ENCODE peak calls at places on chromosomes 7 and 10, in ten cellular contexts. One of them, this sample, is unnamed.

GRCh38 chr7:129043012-129043411 is 11.9 kb downstream of the TNPO3 start:
- DNase-seq in body of pancreas: no peak
- DNase-seq in NB4: no peak
- DNase-seq in coronary artery: no peak
- DNase-seq in cardiac muscle cell: no peak
- DNase-seq in upper lobe of right lung: no peak
- DNase-seq in mammary epithelial cell: no peak
- DNase-seq in heart right ventricle: no peak
- DNase-seq in ovary: no peak
- DNase-seq in adrenal gland: no peak
- DNase-seq in this sample: no peak

GRCh38 chr7:97819161-97819560 is 53.0 kb downstream of the ASNS start:
- DNase-seq in body of pancreas: no peak
- DNase-seq in NB4: peak; percentile 24
- DNase-seq in coronary artery: no peak
- DNase-seq in cardiac muscle cell: no peak
- DNase-seq in upper lobe of right lung: no peak
- DNase-seq in mammary epithelial cell: no peak
- DNase-seq in heart right ventricle: no peak
- DNase-seq in ovary: no peak
- DNase-seq in adrenal gland: no peak
- DNase-seq in this sample: no peak

GRCh38 chr10:61400524-61400923 is 52.7 kb downstream of the TMEM26 start:
- DNase-seq in body of pancreas: no peak
- DNase-seq in NB4: no peak
- DNase-seq in coronary artery: no peak
- DNase-seq in cardiac muscle cell: no peak
- DNase-seq in upper lobe of right lung: no peak
- DNase-seq in mammary epithelial cell: no peak
- DNase-seq in heart right ventricle: no peak
- DNase-seq in ovary: no peak
- DNase-seq in adrenal gland: no peak
- DNase-seq in this sample: no peak

GRCh38 chr7:143295870-143296269 is 7.7 kb downstream of the CASP2 start:
- DNase-seq in body of pancreas: no peak
- DNase-seq in NB4: no peak
- DNase-seq in coronary artery: no peak
- DNase-seq in cardiac muscle cell: no peak
- DNase-seq in upper lobe of right lung: no peak
- DNase-seq in mammary epithelial cell: no peak
- DNase-seq in heart right ventricle: no peak
- DNase-seq in ovary: no peak
- DNase-seq in adrenal gland: no peak
- DNase-seq in this sample: peak; percentile 91

GRCh38 chr7:122764902-122765301 is 62.2 kb upstream of the RNF148 start:
- DNase-seq in body of pancreas: no peak
- DNase-seq in NB4: no peak
- DNase-seq in coronary artery: no peak
- DNase-seq in cardiac muscle cell: no peak
- DNase-seq in upper lobe of right lung: no peak
- DNase-seq in mammary epithelial cell: peak; percentile 56
- DNase-seq in heart right ventricle: no peak
- DNase-seq in ovary: no peak
- DNase-seq in adrenal gland: no peak
- DNase-seq in this sample: no peak

GRCh38 chr10:79331226-79331625 is 16.0 kb upstream of the PPIF start:
- DNase-seq in body of pancreas: no peak
- DNase-seq in NB4: no peak
- DNase-seq in coronary artery: no peak
- DNase-seq in cardiac muscle cell: no peak
- DNase-seq in upper lobe of right lung: no peak
- DNase-seq in mammary epithelial cell: peak; percentile 79
- DNase-seq in heart right ventricle: no peak
- DNase-seq in ovary: no peak
- DNase-seq in adrenal gland: no peak
- DNase-seq in this sample: peak; percentile 29

GRCh38 chr10:44985175-44985681 is 6.6 kb upstream of the DEPP1 start:
- DNase-seq in body of pancreas: peak; percentile 34
- DNase-seq in NB4: no peak
- DNase-seq in coronary artery: peak; percentile 63
- DNase-seq in cardiac muscle cell: no peak
- DNase-seq in upper lobe of right lung: no peak
- DNase-seq in mammary epithelial cell: no peak
- DNase-seq in heart right ventricle: no peak
- DNase-seq in ovary: no peak
- DNase-seq in adrenal gland: no peak
- DNase-seq in this sample: peak; percentile 69

GRCh38 chr10:101224060-101224909 is 5.0 kb downstream of the LBX1 start:
- DNase-seq in body of pancreas: no peak
- DNase-seq in NB4: no peak
- DNase-seq in coronary artery: no peak
- DNase-seq in cardiac muscle cell: no peak
- DNase-seq in upper lobe of right lung: no peak
- DNase-seq in mammary epithelial cell: no peak
- DNase-seq in heart right ventricle: no peak
- DNase-seq in ovary: no peak
- DNase-seq in adrenal gland: no peak
- DNase-seq in this sample: no peak

GRCh38 chr10:24553051-24553612 is 170.6 kb downstream of the ARHGAP21 start:
- DNase-seq in body of pancreas: no peak
- DNase-seq in NB4: no peak
- DNase-seq in coronary artery: no peak
- DNase-seq in cardiac muscle cell: no peak
- DNase-seq in upper lobe of right lung: no peak
- DNase-seq in mammary epithelial cell: peak; percentile 46
- DNase-seq in heart right ventricle: no peak
- DNase-seq in ovary: no peak
- DNase-seq in adrenal gland: no peak
- DNase-seq in this sample: no peak

GRCh38 chr7:33087356-33087755 is 21.8 kb downstream of the RP9 start:
- DNase-seq in body of pancreas: no peak
- DNase-seq in NB4: no peak
- DNase-seq in coronary artery: no peak
- DNase-seq in cardiac muscle cell: no peak
- DNase-seq in upper lobe of right lung: no peak
- DNase-seq in mammary epithelial cell: no peak
- DNase-seq in heart right ventricle: no peak
- DNase-seq in ovary: no peak
- DNase-seq in adrenal gland: no peak
- DNase-seq in this sample: no peak

GRCh38 chr10:76111986-76112825 is 680.8 kb downstream of the LRMDA start:
- DNase-seq in body of pancreas: no peak
- DNase-seq in NB4: no peak
- DNase-seq in coronary artery: peak; percentile 66
- DNase-seq in cardiac muscle cell: peak; percentile 63
- DNase-seq in upper lobe of right lung: no peak
- DNase-seq in mammary epithelial cell: no peak
- DNase-seq in heart right ventricle: no peak
- DNase-seq in ovary: no peak
- DNase-seq in adrenal gland: no peak
- DNase-seq in this sample: no peak

GRCh38 chr7:12685550-12685949 is 1.9 kb upstream of the ARL4A start:
- DNase-seq in body of pancreas: peak; percentile 36
- DNase-seq in NB4: peak; percentile 92
- DNase-seq in coronary artery: no peak
- DNase-seq in cardiac muscle cell: peak; percentile 29
- DNase-seq in upper lobe of right lung: no peak
- DNase-seq in mammary epithelial cell: no peak
- DNase-seq in heart right ventricle: peak; percentile 19
- DNase-seq in ovary: no peak
- DNase-seq in adrenal gland: no peak
- DNase-seq in this sample: peak; percentile 33

GRCh38 chr7:155568335-155568660 is 21.9 kb upstream of the CNPY1 start:
- DNase-seq in body of pancreas: no peak
- DNase-seq in NB4: no peak
- DNase-seq in coronary artery: no peak
- DNase-seq in cardiac muscle cell: no peak
- DNase-seq in upper lobe of right lung: no peak
- DNase-seq in mammary epithelial cell: no peak
- DNase-seq in heart right ventricle: no peak
- DNase-seq in ovary: no peak
- DNase-seq in adrenal gland: no peak
- DNase-seq in this sample: no peak

GRCh38 chr7:157830331-157830730 is 493.5 kb downstream of the DNAJB6 start:
- DNase-seq in body of pancreas: no peak
- DNase-seq in NB4: no peak
- DNase-seq in coronary artery: no peak
- DNase-seq in cardiac muscle cell: no peak
- DNase-seq in upper lobe of right lung: peak; percentile 52
- DNase-seq in mammary epithelial cell: no peak
- DNase-seq in heart right ventricle: no peak
- DNase-seq in ovary: no peak
- DNase-seq in adrenal gland: no peak
- DNase-seq in this sample: no peak

GRCh38 chr7:80942261-80943041 is 23.6 kb upstream of the SEMA3C start:
- DNase-seq in body of pancreas: peak; percentile 37
- DNase-seq in NB4: peak; percentile 55
- DNase-seq in coronary artery: peak; percentile 77
- DNase-seq in cardiac muscle cell: peak; percentile 53
- DNase-seq in upper lobe of right lung: no peak
- DNase-seq in mammary epithelial cell: peak; percentile 99
- DNase-seq in heart right ventricle: peak; percentile 25
- DNase-seq in ovary: peak; percentile 33
- DNase-seq in adrenal gland: peak; percentile 32
- DNase-seq in this sample: peak; percentile 96

GRCh38 chr7:38086857-38087256 is 91.2 kb upstream of the STARD3NL start:
- DNase-seq in body of pancreas: no peak
- DNase-seq in NB4: no peak
- DNase-seq in coronary artery: no peak
- DNase-seq in cardiac muscle cell: no peak
- DNase-seq in upper lobe of right lung: no peak
- DNase-seq in mammary epithelial cell: no peak
- DNase-seq in heart right ventricle: no peak
- DNase-seq in ovary: no peak
- DNase-seq in adrenal gland: no peak
- DNase-seq in this sample: no peak

GRCh38 chr7:139619367-139619657 is 95.8 kb downstream of the CLEC2L start:
- DNase-seq in body of pancreas: no peak
- DNase-seq in NB4: no peak
- DNase-seq in coronary artery: no peak
- DNase-seq in cardiac muscle cell: no peak
- DNase-seq in upper lobe of right lung: no peak
- DNase-seq in mammary epithelial cell: no peak
- DNase-seq in heart right ventricle: no peak
- DNase-seq in ovary: no peak
- DNase-seq in adrenal gland: no peak
- DNase-seq in this sample: peak; percentile 82

GRCh38 chr10:3231951-3232730 is 59.6 kb upstream of the PITRM1 start:
- DNase-seq in body of pancreas: no peak
- DNase-seq in NB4: no peak
- DNase-seq in coronary artery: no peak
- DNase-seq in cardiac muscle cell: no peak
- DNase-seq in upper lobe of right lung: no peak
- DNase-seq in mammary epithelial cell: no peak
- DNase-seq in heart right ventricle: no peak
- DNase-seq in ovary: no peak
- DNase-seq in adrenal gland: no peak
- DNase-seq in this sample: peak; percentile 24

GRCh38 chr7:94295805-94296204 is 98.9 kb upstream of the COL1A2 start:
- DNase-seq in body of pancreas: no peak
- DNase-seq in NB4: no peak
- DNase-seq in coronary artery: no peak
- DNase-seq in cardiac muscle cell: peak; percentile 38
- DNase-seq in upper lobe of right lung: no peak
- DNase-seq in mammary epithelial cell: peak; percentile 30
- DNase-seq in heart right ventricle: no peak
- DNase-seq in ovary: peak; percentile 20
- DNase-seq in adrenal gland: no peak
- DNase-seq in this sample: peak; percentile 85

GRCh38 chr7:8217200-8218068 is 44.5 kb downstream of the ICA1 start:
- DNase-seq in body of pancreas: no peak
- DNase-seq in NB4: peak; percentile 79
- DNase-seq in coronary artery: no peak
- DNase-seq in cardiac muscle cell: peak; percentile 83
- DNase-seq in upper lobe of right lung: no peak
- DNase-seq in mammary epithelial cell: peak; percentile 36
- DNase-seq in heart right ventricle: no peak
- DNase-seq in ovary: no peak
- DNase-seq in adrenal gland: peak; percentile 31
- DNase-seq in this sample: peak; percentile 73
- TF ChIP-seq CTCF in body of pancreas: peak; percentile 79
- TF ChIP-seq CTCF in NB4: peak; percentile 28
- TF ChIP-seq CTCF in coronary artery: peak; percentile 58
- TF ChIP-seq CTCF in cardiac muscle cell: peak; percentile 46
- TF ChIP-seq CTCF in upper lobe of right lung: peak; percentile 77
- TF ChIP-seq CTCF in mammary epithelial cell: peak; percentile 53
- TF ChIP-seq CTCF in heart right ventricle: peak; percentile 84
- TF ChIP-seq CTCF in ovary: peak; percentile 68
- TF ChIP-seq CTCF in adrenal gland: peak; percentile 75
- TF ChIP-seq CTCF in this sample: peak; percentile 70

DNA sequence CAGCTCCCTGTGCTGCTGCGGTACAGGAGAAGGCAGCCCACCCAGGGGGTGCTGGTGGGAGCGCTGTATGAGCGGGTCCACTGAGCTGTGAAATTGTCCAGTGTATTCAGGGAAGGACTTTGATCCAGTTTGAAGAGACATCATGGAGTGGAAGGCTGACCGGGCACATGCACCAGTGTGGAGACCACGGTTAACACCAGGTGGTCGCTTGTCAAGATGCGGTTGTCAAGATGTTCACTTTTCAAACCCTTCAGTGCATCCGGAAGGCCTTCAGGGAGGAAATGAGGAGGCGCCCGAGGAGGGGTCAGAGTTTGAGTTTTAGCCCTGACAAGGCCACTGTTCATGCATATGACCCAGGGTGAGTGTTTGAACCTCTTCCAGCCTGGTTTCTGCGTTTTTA is 6.1 kb downstream of the DOCK1 start:
- DNase-seq in body of pancreas: no peak
- DNase-seq in NB4: no peak
- DNase-seq in coronary artery: no peak
- DNase-seq in cardiac muscle cell: no peak
- DNase-seq in upper lobe of right lung: no peak
- DNase-seq in mammary epithelial cell: no peak
- DNase-seq in heart right ventricle: no peak
- DNase-seq in ovary: no peak
- DNase-seq in adrenal gland: no peak
- DNase-seq in this sample: no peak
- H3K4me3 ChIP-seq in body of pancreas: no peak overlapping the region
- H3K4me3 ChIP-seq in NB4: no peak overlapping the region
- H3K4me3 ChIP-seq in coronary artery: no peak overlapping the region
- H3K4me3 ChIP-seq in cardiac muscle cell: no peak overlapping the region
- H3K4me3 ChIP-seq in upper lobe of right lung: no peak overlapping the region
- H3K4me3 ChIP-seq in mammary epithelial cell: no peak overlapping the region
- H3K4me3 ChIP-seq in heart right ventricle: no peak overlapping the region
- H3K4me3 ChIP-seq in ovary: no peak overlapping the region
- H3K4me3 ChIP-seq in adrenal gland: no peak overlapping the region
- H3K4me3 ChIP-seq in this sample: no peak overlapping the region

GRCh38 chr10:103706047-103706446 is 149.3 kb downstream of the SH3PXD2A start:
- DNase-seq in body of pancreas: no peak
- DNase-seq in NB4: no peak
- DNase-seq in coronary artery: no peak
- DNase-seq in cardiac muscle cell: no peak
- DNase-seq in upper lobe of right lung: no peak
- DNase-seq in mammary epithelial cell: no peak
- DNase-seq in heart right ventricle: no peak
- DNase-seq in ovary: no peak
- DNase-seq in adrenal gland: no peak
- DNase-seq in this sample: no peak
- TF ChIP-seq CTCF in body of pancreas: no peak
- TF ChIP-seq CTCF in NB4: no peak
- TF ChIP-seq CTCF in coronary artery: no peak
- TF ChIP-seq CTCF in cardiac muscle cell: no peak
- TF ChIP-seq CTCF in upper lobe of right lung: no peak
- TF ChIP-seq CTCF in mammary epithelial cell: no peak
- TF ChIP-seq CTCF in heart right ventricle: no peak
- TF ChIP-seq CTCF in ovary: no peak
- TF ChIP-seq CTCF in adrenal gland: no peak
- TF ChIP-seq CTCF in this sample: no peak

GRCh38 chr7:135981958-135982646 is 4.9 kb upstream of the MTPN start:
- DNase-seq in body of pancreas: no peak
- DNase-seq in NB4: no peak
- DNase-seq in coronary artery: no peak
- DNase-seq in cardiac muscle cell: no peak
- DNase-seq in upper lobe of right lung: no peak
- DNase-seq in mammary epithelial cell: no peak
- DNase-seq in heart right ventricle: no peak
- DNase-seq in ovary: no peak
- DNase-seq in adrenal gland: no peak
- DNase-seq in this sample: no peak
- H3K4me3 ChIP-seq in body of pancreas: no peak overlapping the region
- H3K4me3 ChIP-seq in NB4: no peak overlapping the region
- H3K4me3 ChIP-seq in coronary artery: no peak overlapping the region
- H3K4me3 ChIP-seq in cardiac muscle cell: no peak overlapping the region
- H3K4me3 ChIP-seq in upper lobe of right lung: no peak overlapping the region
- H3K4me3 ChIP-seq in mammary epithelial cell: no peak overlapping the region
- H3K4me3 ChIP-seq in heart right ventricle: no peak overlapping the region
- H3K4me3 ChIP-seq in ovary: no peak overlapping the region
- H3K4me3 ChIP-seq in adrenal gland: no peak overlapping the region
- H3K4me3 ChIP-seq in this sample: no peak overlapping the region